ENCODE peak calls at places on chromosomes 2 and 18, in ten cellular contexts. One of them, this sample, is unnamed.

GRCh38 chr2:133802366-133802765 is 234.1 kb upstream of the NCKAP5 start:
- DNase-seq in mesothelial cell of epicardium: no peak
- DNase-seq in endodermal cell: no peak
- DNase-seq in GM10248: no peak
- DNase-seq in left ventricle myocardium inferior: no peak
- DNase-seq in cardiac fibroblast: no peak
- DNase-seq in astrocyte of the spinal cord: no peak
- DNase-seq in GM12864: no peak
- DNase-seq in ovary: no peak
- DNase-seq in left lung: no peak
- DNase-seq in this sample: no peak

GRCh38 chr2:215435809-215436704 is at the start of gene FN1:
- DNase-seq in mesothelial cell of epicardium: peak
- DNase-seq in endodermal cell: peak
- DNase-seq in GM10248: peak
- DNase-seq in left ventricle myocardium inferior: peak
- DNase-seq in cardiac fibroblast: peak
- DNase-seq in astrocyte of the spinal cord: peak
- DNase-seq in GM12864: no peak
- DNase-seq in ovary: peak
- DNase-seq in left lung: peak
- DNase-seq in this sample: peak

GRCh38 chr18:74497308-74497640 is 1.1 kb downstream of the CNDP2 start:
- DNase-seq in mesothelial cell of epicardium: no peak
- DNase-seq in endodermal cell: no peak
- DNase-seq in GM10248: no peak
- DNase-seq in left ventricle myocardium inferior: no peak
- DNase-seq in cardiac fibroblast: no peak
- DNase-seq in astrocyte of the spinal cord: no peak
- DNase-seq in GM12864: no peak
- DNase-seq in ovary: no peak
- DNase-seq in left lung: no peak
- DNase-seq in this sample: no peak

GRCh38 chr18:58103339-58103930 is 59.4 kb downstream of the NEDD4L start:
- DNase-seq in mesothelial cell of epicardium: no peak
- DNase-seq in endodermal cell: peak
- DNase-seq in GM10248: no peak
- DNase-seq in left ventricle myocardium inferior: no peak
- DNase-seq in cardiac fibroblast: peak
- DNase-seq in astrocyte of the spinal cord: no peak
- DNase-seq in GM12864: no peak
- DNase-seq in ovary: no peak
- DNase-seq in left lung: no peak
- DNase-seq in this sample: no peak

GRCh38 chr2:196275646-196276352 is 104.4 kb upstream of the STK17B start:
- DNase-seq in mesothelial cell of epicardium: no peak
- DNase-seq in endodermal cell: no peak
- DNase-seq in GM10248: no peak
- DNase-seq in left ventricle myocardium inferior: no peak
- DNase-seq in cardiac fibroblast: peak
- DNase-seq in astrocyte of the spinal cord: peak
- DNase-seq in GM12864: no peak
- DNase-seq in ovary: no peak
- DNase-seq in left lung: no peak
- DNase-seq in this sample: no peak

GRCh38 chr2:26770986-26771586 is 7.0 kb downstream of the SLC35F6 start:
- DNase-seq in mesothelial cell of epicardium: no peak
- DNase-seq in endodermal cell: no peak
- DNase-seq in GM10248: peak
- DNase-seq in left ventricle myocardium inferior: peak
- DNase-seq in cardiac fibroblast: peak
- DNase-seq in astrocyte of the spinal cord: peak
- DNase-seq in GM12864: no peak
- DNase-seq in ovary: peak
- DNase-seq in left lung: no peak
- DNase-seq in this sample: peak

GRCh38 chr2:168773719-168774521 is 28.5 kb upstream of the NOSTRIN start:
- DNase-seq in mesothelial cell of epicardium: no peak
- DNase-seq in endodermal cell: peak
- DNase-seq in GM10248: peak
- DNase-seq in left ventricle myocardium inferior: peak
- DNase-seq in cardiac fibroblast: peak
- DNase-seq in astrocyte of the spinal cord: peak
- DNase-seq in GM12864: no peak
- DNase-seq in ovary: peak
- DNase-seq in left lung: peak
- DNase-seq in this sample: no peak

GRCh38 chr2:176134978-176135575 is 5.6 kb downstream of the HOXD8 start:
- DNase-seq in mesothelial cell of epicardium: no peak
- DNase-seq in endodermal cell: no peak
- DNase-seq in GM10248: no peak
- DNase-seq in left ventricle myocardium inferior: no peak
- DNase-seq in cardiac fibroblast: peak
- DNase-seq in astrocyte of the spinal cord: peak
- DNase-seq in GM12864: no peak
- DNase-seq in ovary: peak
- DNase-seq in left lung: no peak
- DNase-seq in this sample: no peak

GRCh38 chr2:88185480-88185879 is 15.3 kb downstream of the THNSL2 start:
- DNase-seq in mesothelial cell of epicardium: no peak
- DNase-seq in endodermal cell: no peak
- DNase-seq in GM10248: no peak
- DNase-seq in left ventricle myocardium inferior: no peak
- DNase-seq in cardiac fibroblast: no peak
- DNase-seq in astrocyte of the spinal cord: no peak
- DNase-seq in GM12864: no peak
- DNase-seq in ovary: no peak
- DNase-seq in left lung: no peak
- DNase-seq in this sample: no peak

GRCh38 chr2:88187038-88187676 is 17.0 kb downstream of the THNSL2 start:
- DNase-seq in mesothelial cell of epicardium: peak
- DNase-seq in endodermal cell: peak
- DNase-seq in GM10248: peak
- DNase-seq in left ventricle myocardium inferior: peak
- DNase-seq in cardiac fibroblast: peak
- DNase-seq in astrocyte of the spinal cord: no peak
- DNase-seq in GM12864: no peak
- DNase-seq in ovary: peak
- DNase-seq in left lung: no peak
- DNase-seq in this sample: no peak

GRCh38 chr2:88188741-88189140 is 18.6 kb downstream of the THNSL2 start:
- DNase-seq in mesothelial cell of epicardium: no peak
- DNase-seq in endodermal cell: no peak
- DNase-seq in GM10248: no peak
- DNase-seq in left ventricle myocardium inferior: no peak
- DNase-seq in cardiac fibroblast: peak
- DNase-seq in astrocyte of the spinal cord: no peak
- DNase-seq in GM12864: no peak
- DNase-seq in ovary: no peak
- DNase-seq in left lung: no peak
- DNase-seq in this sample: no peak

GRCh38 chr2:88190808-88191721 is 20.9 kb downstream of the THNSL2 start:
- DNase-seq in mesothelial cell of epicardium: peak
- DNase-seq in endodermal cell: peak
- DNase-seq in GM10248: peak
- DNase-seq in left ventricle myocardium inferior: no peak
- DNase-seq in cardiac fibroblast: peak
- DNase-seq in astrocyte of the spinal cord: peak
- DNase-seq in GM12864: peak
- DNase-seq in ovary: no peak
- DNase-seq in left lung: no peak
- DNase-seq in this sample: no peak

DNA sequence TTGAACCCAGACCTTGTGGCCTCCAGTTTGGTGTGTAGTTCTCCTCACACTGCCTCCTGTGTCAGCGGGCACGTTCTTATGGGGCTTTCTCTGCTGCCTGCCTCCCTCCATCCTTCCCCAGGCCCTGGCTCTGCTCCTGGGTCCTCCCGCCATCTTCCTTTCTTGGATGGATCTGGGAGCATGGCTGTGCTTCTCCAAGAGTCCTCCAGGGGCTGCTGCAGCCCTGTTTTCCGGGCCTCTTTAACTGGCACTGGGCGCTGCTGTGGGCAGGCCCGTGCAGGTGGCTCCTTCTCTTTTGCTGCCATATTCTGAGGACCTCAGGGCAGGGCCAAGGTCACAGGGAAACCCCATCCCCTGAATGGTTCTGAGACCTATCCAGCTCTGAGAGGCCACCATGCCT is 17.8 kb downstream of the THNSL2 start:
- DNase-seq in mesothelial cell of epicardium: no peak
- DNase-seq in endodermal cell: peak
- DNase-seq in GM10248: no peak
- DNase-seq in left ventricle myocardium inferior: no peak
- DNase-seq in cardiac fibroblast: no peak
- DNase-seq in astrocyte of the spinal cord: no peak
- DNase-seq in GM12864: no peak
- DNase-seq in ovary: no peak
- DNase-seq in left lung: no peak
- DNase-seq in this sample: no peak
- TF ChIP-seq CTCF in mesothelial cell of epicardium: no peak
- TF ChIP-seq CTCF in endodermal cell: peak
- TF ChIP-seq CTCF in GM10248: no peak
- TF ChIP-seq CTCF in left ventricle myocardium inferior: peak
- TF ChIP-seq CTCF in cardiac fibroblast: no peak
- TF ChIP-seq CTCF in astrocyte of the spinal cord: peak
- TF ChIP-seq CTCF in GM12864: peak
- TF ChIP-seq CTCF in ovary: no peak
- TF ChIP-seq CTCF in left lung: no peak
- TF ChIP-seq CTCF in this sample: no peak

DNA sequence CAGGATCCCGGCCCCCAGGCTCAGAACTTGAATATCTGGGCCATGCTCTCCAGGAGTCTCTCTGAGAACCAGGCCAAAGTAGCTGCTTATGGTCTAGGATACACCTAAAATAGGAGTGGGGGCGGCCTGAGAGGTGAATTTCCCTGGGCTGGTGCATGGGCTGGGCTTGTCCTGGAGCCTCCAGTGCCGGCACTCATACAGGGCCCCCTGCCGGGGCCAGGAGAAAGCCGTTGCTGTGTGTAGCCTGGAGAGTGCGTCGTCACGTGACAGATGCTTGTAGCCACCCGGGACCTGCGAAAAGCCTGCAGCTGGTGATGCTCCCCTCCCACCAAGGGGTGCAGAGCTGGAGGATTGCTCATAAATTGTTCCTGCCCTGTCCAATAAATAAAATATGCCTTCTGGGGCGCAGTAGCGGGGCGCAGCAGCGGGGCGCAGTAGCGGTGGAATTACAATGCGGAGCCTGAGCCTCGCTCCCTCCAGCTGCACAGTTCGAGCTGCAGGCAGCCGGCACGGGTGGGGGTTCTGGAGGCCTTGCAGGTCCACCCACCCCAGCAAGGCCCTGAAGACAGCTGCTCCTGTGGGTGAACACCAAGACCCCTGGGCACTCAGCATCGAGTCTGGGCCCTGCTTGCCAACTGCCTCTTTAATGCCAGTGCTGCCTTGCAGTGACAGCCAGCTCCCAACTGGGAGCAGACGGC is 289.9 kb downstream of the NDUFA10 start:
- DNase-seq in mesothelial cell of epicardium: no peak
- DNase-seq in endodermal cell: peak
- DNase-seq in GM10248: no peak
- DNase-seq in left ventricle myocardium inferior: no peak
- DNase-seq in cardiac fibroblast: no peak
- DNase-seq in astrocyte of the spinal cord: no peak
- DNase-seq in GM12864: no peak
- DNase-seq in ovary: no peak
- DNase-seq in left lung: peak
- DNase-seq in this sample: no peak
- TF ChIP-seq CTCF in mesothelial cell of epicardium: no peak
- TF ChIP-seq CTCF in endodermal cell: peak
- TF ChIP-seq CTCF in GM10248: no peak
- TF ChIP-seq CTCF in left ventricle myocardium inferior: no peak
- TF ChIP-seq CTCF in cardiac fibroblast: no peak
- TF ChIP-seq CTCF in astrocyte of the spinal cord: no peak
- TF ChIP-seq CTCF in GM12864: no peak
- TF ChIP-seq CTCF in ovary: no peak
- TF ChIP-seq CTCF in left lung: no peak
- TF ChIP-seq CTCF in this sample: no peak

GRCh38 chr2:140892429-140892828 is 1238.4 kb downstream of the LRP1B start:
- DNase-seq in mesothelial cell of epicardium: no peak
- DNase-seq in endodermal cell: no peak
- DNase-seq in GM10248: no peak
- DNase-seq in left ventricle myocardium inferior: no peak
- DNase-seq in cardiac fibroblast: no peak
- DNase-seq in astrocyte of the spinal cord: peak
- DNase-seq in GM12864: no peak
- DNase-seq in ovary: no peak
- DNase-seq in left lung: no peak
- DNase-seq in this sample: no peak

GRCh38 chr2:140891614-140892212 is 1239.1 kb downstream of the LRP1B start:
- DNase-seq in mesothelial cell of epicardium: no peak
- DNase-seq in endodermal cell: no peak
- DNase-seq in GM10248: no peak
- DNase-seq in left ventricle myocardium inferior: no peak
- DNase-seq in cardiac fibroblast: no peak
- DNase-seq in astrocyte of the spinal cord: no peak
- DNase-seq in GM12864: no peak
- DNase-seq in ovary: no peak
- DNase-seq in left lung: no peak
- DNase-seq in this sample: no peak

GRCh38 chr2:140895378-140895777 is 1235.4 kb downstream of the LRP1B start:
- DNase-seq in mesothelial cell of epicardium: no peak
- DNase-seq in endodermal cell: peak
- DNase-seq in GM10248: no peak
- DNase-seq in left ventricle myocardium inferior: no peak
- DNase-seq in cardiac fibroblast: no peak
- DNase-seq in astrocyte of the spinal cord: no peak
- DNase-seq in GM12864: no peak
- DNase-seq in ovary: no peak
- DNase-seq in left lung: no peak
- DNase-seq in this sample: no peak

GRCh38 chr2:140893685-140894084 is 1237.1 kb downstream of the LRP1B start:
- DNase-seq in mesothelial cell of epicardium: no peak
- DNase-seq in endodermal cell: no peak
- DNase-seq in GM10248: no peak
- DNase-seq in left ventricle myocardium inferior: no peak
- DNase-seq in cardiac fibroblast: peak
- DNase-seq in astrocyte of the spinal cord: peak
- DNase-seq in GM12864: no peak
- DNase-seq in ovary: no peak
- DNase-seq in left lung: no peak
- DNase-seq in this sample: no peak

GRCh38 chr2:140892911-140893637 is 1237.7 kb downstream of the LRP1B start:
- DNase-seq in mesothelial cell of epicardium: no peak
- DNase-seq in endodermal cell: no peak
- DNase-seq in GM10248: no peak
- DNase-seq in left ventricle myocardium inferior: no peak
- DNase-seq in cardiac fibroblast: no peak
- DNase-seq in astrocyte of the spinal cord: peak
- DNase-seq in GM12864: no peak
- DNase-seq in ovary: no peak
- DNase-seq in left lung: no peak
- DNase-seq in this sample: no peak
- TF ChIP-seq CTCF in mesothelial cell of epicardium: no peak
- TF ChIP-seq CTCF in endodermal cell: no peak
- TF ChIP-seq CTCF in GM10248: no peak
- TF ChIP-seq CTCF in left ventricle myocardium inferior: no peak
- TF ChIP-seq CTCF in cardiac fibroblast: no peak
- TF ChIP-seq CTCF in astrocyte of the spinal cord: no peak
- TF ChIP-seq CTCF in GM12864: no peak
- TF ChIP-seq CTCF in ovary: no peak
- TF ChIP-seq CTCF in left lung: no peak
- TF ChIP-seq CTCF in this sample: no peak

DNA sequence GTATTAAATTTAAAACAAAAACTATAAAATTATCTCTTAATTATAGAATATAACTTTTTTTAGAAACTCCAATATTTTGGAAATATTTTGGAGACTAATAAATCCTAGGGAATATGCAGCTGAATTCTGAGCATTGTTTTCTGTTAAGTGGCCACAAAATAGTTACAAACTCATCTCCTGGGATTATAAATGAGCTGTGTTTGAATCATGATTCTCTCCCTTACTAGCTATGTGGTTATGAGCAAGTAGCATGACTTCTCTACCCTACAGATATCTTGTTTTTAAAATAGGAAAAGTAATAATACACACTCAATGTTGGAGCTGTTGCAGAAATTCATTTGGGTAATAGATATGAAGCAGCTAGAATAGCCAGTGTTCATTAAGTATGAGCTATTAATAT is 137.9 kb upstream of the ITGA4 start:
- DNase-seq in mesothelial cell of epicardium: no peak
- DNase-seq in endodermal cell: no peak
- DNase-seq in GM10248: no peak
- DNase-seq in left ventricle myocardium inferior: no peak
- DNase-seq in cardiac fibroblast: peak
- DNase-seq in astrocyte of the spinal cord: no peak
- DNase-seq in GM12864: no peak
- DNase-seq in ovary: no peak
- DNase-seq in left lung: no peak
- DNase-seq in this sample: no peak
- TF ChIP-seq CTCF in mesothelial cell of epicardium: no peak
- TF ChIP-seq CTCF in endodermal cell: no peak
- TF ChIP-seq CTCF in GM10248: no peak
- TF ChIP-seq CTCF in left ventricle myocardium inferior: no peak
- TF ChIP-seq CTCF in cardiac fibroblast: no peak
- TF ChIP-seq CTCF in astrocyte of the spinal cord: no peak
- TF ChIP-seq CTCF in GM12864: no peak
- TF ChIP-seq CTCF in ovary: no peak
- TF ChIP-seq CTCF in left lung: no peak
- TF ChIP-seq CTCF in this sample: no peak